ENCODE peak calls at places on chromosomes 3 and 15, in seven cellular contexts. One of them, this sample, is unnamed.

GRCh38 chr15:92011611-92012367 is 158.3 kb downstream of the SLCO3A1 start:
- DNase-seq in OCI-LY7: peak
- DNase-seq in astrocyte of the spinal cord: no peak
- DNase-seq in AG09309: no peak
- DNase-seq in WERI-Rb-1: no peak
- DNase-seq in esophagus squamous epithelium: no peak
- DNase-seq in breast epithelium: no peak
- DNase-seq in this sample: no peak

GRCh38 chr3:15768421-15769255 is 29.1 kb downstream of the ANKRD28 start:
- DNase-seq in esophagus squamous epithelium: no peak
- DNase-seq in WERI-Rb-1: no peak
- DNase-seq in breast epithelium: no peak
- DNase-seq in AG09309: peak
- DNase-seq in OCI-LY7: no peak
- DNase-seq in astrocyte of the spinal cord: peak
- DNase-seq in this sample: peak

GRCh38 chr3:73292241-73292640 is 230.8 kb downstream of the EBLN2 start:
- DNase-seq in WERI-Rb-1: no peak
- DNase-seq in astrocyte of the spinal cord: no peak
- DNase-seq in OCI-LY7: no peak
- DNase-seq in breast epithelium: no peak
- DNase-seq in AG09309: no peak
- DNase-seq in esophagus squamous epithelium: no peak
- DNase-seq in this sample: no peak

GRCh38 chr3:53254810-53255359 is 937 bp downstream of the TKT start:
- DNase-seq in astrocyte of the spinal cord: peak
- DNase-seq in WERI-Rb-1: peak
- DNase-seq in AG09309: no peak
- DNase-seq in esophagus squamous epithelium: no peak
- DNase-seq in breast epithelium: peak
- DNase-seq in OCI-LY7: peak
- DNase-seq in this sample: peak

GRCh38 chr3:49174586-49174985 is 3.2 kb downstream of the KLHDC8B start:
- DNase-seq in AG09309: no peak
- DNase-seq in OCI-LY7: no peak
- DNase-seq in esophagus squamous epithelium: no peak
- DNase-seq in WERI-Rb-1: no peak
- DNase-seq in breast epithelium: no peak
- DNase-seq in astrocyte of the spinal cord: no peak
- DNase-seq in this sample: no peak

GRCh38 chr3:9704343-9705322 is 1.0 kb downstream of the CPNE9 start:
- DNase-seq in esophagus squamous epithelium: no peak
- DNase-seq in AG09309: no peak
- DNase-seq in astrocyte of the spinal cord: no peak
- DNase-seq in OCI-LY7: no peak
- DNase-seq in WERI-Rb-1: peak
- DNase-seq in breast epithelium: no peak
- DNase-seq in this sample: peak

GRCh38 chr15:51721199-51721960 is 16.1 kb downstream of the LYSMD2 start:
- DNase-seq in esophagus squamous epithelium: no peak
- DNase-seq in astrocyte of the spinal cord: no peak
- DNase-seq in WERI-Rb-1: no peak
- DNase-seq in breast epithelium: no peak
- DNase-seq in OCI-LY7: no peak
- DNase-seq in AG09309: no peak
- DNase-seq in this sample: peak

GRCh38 chr3:78701537-78701936 is 1066.3 kb downstream of the ROBO1 start:
- DNase-seq in OCI-LY7: no peak
- DNase-seq in WERI-Rb-1: no peak
- DNase-seq in astrocyte of the spinal cord: no peak
- DNase-seq in AG09309: no peak
- DNase-seq in breast epithelium: no peak
- DNase-seq in esophagus squamous epithelium: no peak
- DNase-seq in this sample: no peak

GRCh38 chr15:90761629-90762028 is 44.5 kb downstream of the BLM start:
- DNase-seq in astrocyte of the spinal cord: no peak
- DNase-seq in breast epithelium: no peak
- DNase-seq in AG09309: no peak
- DNase-seq in WERI-Rb-1: no peak
- DNase-seq in esophagus squamous epithelium: no peak
- DNase-seq in OCI-LY7: no peak
- DNase-seq in this sample: no peak

GRCh38 chr3:3087279-3087678 is 22.9 kb downstream of the IL5RA start:
- DNase-seq in esophagus squamous epithelium: no peak
- DNase-seq in astrocyte of the spinal cord: no peak
- DNase-seq in WERI-Rb-1: no peak
- DNase-seq in AG09309: no peak
- DNase-seq in breast epithelium: no peak
- DNase-seq in OCI-LY7: no peak
- DNase-seq in this sample: no peak

GRCh38 chr3:31196881-31197364 is 302.5 kb upstream of the GADL1 start:
- DNase-seq in breast epithelium: no peak
- DNase-seq in WERI-Rb-1: no peak
- DNase-seq in astrocyte of the spinal cord: peak
- DNase-seq in esophagus squamous epithelium: no peak
- DNase-seq in OCI-LY7: no peak
- DNase-seq in AG09309: peak
- DNase-seq in this sample: peak

GRCh38 chr3:127560051-127560787 is 30.3 kb downstream of the TPRA1 start:
- DNase-seq in WERI-Rb-1: no peak
- DNase-seq in breast epithelium: no peak
- DNase-seq in esophagus squamous epithelium: no peak
- DNase-seq in AG09309: no peak
- DNase-seq in OCI-LY7: peak
- DNase-seq in astrocyte of the spinal cord: no peak
- DNase-seq in this sample: no peak

GRCh38 chr3:143001034-143001368 is 369 bp upstream of the U2SURP start:
- DNase-seq in WERI-Rb-1: no peak
- DNase-seq in OCI-LY7: peak
- DNase-seq in esophagus squamous epithelium: no peak
- DNase-seq in AG09309: no peak
- DNase-seq in breast epithelium: peak
- DNase-seq in astrocyte of the spinal cord: no peak
- DNase-seq in this sample: no peak

GRCh38 chr3:29408676-29409075 is 127.8 kb downstream of the RBMS3 start:
- DNase-seq in astrocyte of the spinal cord: no peak
- DNase-seq in AG09309: no peak
- DNase-seq in esophagus squamous epithelium: no peak
- DNase-seq in breast epithelium: no peak
- DNase-seq in WERI-Rb-1: no peak
- DNase-seq in OCI-LY7: no peak
- DNase-seq in this sample: peak

GRCh38 chr3:8651418-8652322 is 7.1 kb upstream of the SSUH2 start:
- DNase-seq in esophagus squamous epithelium: no peak
- DNase-seq in OCI-LY7: no peak
- DNase-seq in AG09309: no peak
- DNase-seq in WERI-Rb-1: no peak
- DNase-seq in astrocyte of the spinal cord: no peak
- DNase-seq in breast epithelium: no peak
- DNase-seq in this sample: no peak

GRCh38 chr3:140292684-140293083 is 357.7 kb downstream of the CLSTN2 start:
- DNase-seq in AG09309: peak
- DNase-seq in OCI-LY7: no peak
- DNase-seq in WERI-Rb-1: no peak
- DNase-seq in astrocyte of the spinal cord: peak
- DNase-seq in breast epithelium: peak
- DNase-seq in esophagus squamous epithelium: no peak
- DNase-seq in this sample: peak

GRCh38 chr3:12986986-12987385 is 86.2 kb downstream of the IQSEC1 start:
- DNase-seq in esophagus squamous epithelium: no peak
- DNase-seq in breast epithelium: no peak
- DNase-seq in OCI-LY7: no peak
- DNase-seq in astrocyte of the spinal cord: no peak
- DNase-seq in WERI-Rb-1: peak
- DNase-seq in AG09309: no peak
- DNase-seq in this sample: no peak

DNA sequence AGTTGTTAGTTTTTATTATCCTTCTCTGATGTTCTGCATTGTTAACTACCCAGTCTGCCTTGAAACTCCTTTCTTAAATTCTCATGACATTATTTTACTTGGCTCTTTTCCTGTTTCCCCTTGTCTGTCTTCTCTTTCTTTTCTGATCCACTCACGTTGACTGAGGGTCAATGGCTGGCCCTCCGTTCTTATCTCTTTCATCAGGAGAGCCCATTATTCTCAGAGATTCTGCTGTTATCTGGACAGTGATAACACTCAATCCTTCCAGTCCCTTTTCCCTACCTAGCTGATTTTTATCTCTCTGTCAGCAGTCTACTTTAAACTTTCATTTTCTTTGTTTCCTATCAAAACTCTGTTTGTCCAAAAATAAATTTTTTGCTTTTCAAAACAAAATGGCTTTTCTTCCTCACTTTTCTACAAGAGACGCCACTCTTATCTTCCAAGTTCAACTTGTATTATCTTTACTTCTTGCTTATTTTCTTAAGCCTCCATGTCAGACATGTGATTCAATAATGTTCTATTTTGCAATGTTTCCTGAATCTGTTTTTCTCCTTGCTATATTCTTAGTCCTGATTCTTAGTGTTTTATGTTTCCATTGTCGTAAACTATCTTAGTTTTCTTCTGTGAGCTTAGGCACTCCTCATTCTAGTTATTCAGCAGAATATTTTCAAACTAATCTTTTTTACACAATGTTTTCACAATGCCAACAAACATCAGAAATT is 120.2 kb downstream of the NEDD4 start:
- DNase-seq in breast epithelium: no peak
- DNase-seq in OCI-LY7: no peak
- DNase-seq in AG09309: no peak
- DNase-seq in WERI-Rb-1: no peak
- DNase-seq in esophagus squamous epithelium: no peak
- DNase-seq in astrocyte of the spinal cord: no peak
- DNase-seq in this sample: peak
- H3K4me3 ChIP-seq in breast epithelium: no peak
- H3K4me3 ChIP-seq in OCI-LY7: no peak
- H3K4me3 ChIP-seq in AG09309: no peak
- H3K4me3 ChIP-seq in WERI-Rb-1: no peak
- H3K4me3 ChIP-seq in esophagus squamous epithelium: no peak
- H3K4me3 ChIP-seq in astrocyte of the spinal cord: no peak
- H3K4me3 ChIP-seq in this sample: peak

GRCh38 chr15:55823699-55824098 is 80.7 kb upstream of the PRTG start:
- DNase-seq in WERI-Rb-1: no peak
- DNase-seq in breast epithelium: no peak
- DNase-seq in AG09309: no peak
- DNase-seq in esophagus squamous epithelium: no peak
- DNase-seq in astrocyte of the spinal cord: no peak
- DNase-seq in OCI-LY7: no peak
- DNase-seq in this sample: peak

GRCh38 chr15:55824857-55825613 is 82.1 kb upstream of the PRTG start:
- DNase-seq in WERI-Rb-1: peak
- DNase-seq in breast epithelium: no peak
- DNase-seq in esophagus squamous epithelium: no peak
- DNase-seq in AG09309: no peak
- DNase-seq in OCI-LY7: no peak
- DNase-seq in astrocyte of the spinal cord: no peak
- DNase-seq in this sample: no peak

GRCh38 chr15:55829826-55830225 is 86.9 kb upstream of the PRTG start:
- DNase-seq in esophagus squamous epithelium: no peak
- DNase-seq in WERI-Rb-1: no peak
- DNase-seq in AG09309: no peak
- DNase-seq in OCI-LY7: no peak
- DNase-seq in breast epithelium: no peak
- DNase-seq in astrocyte of the spinal cord: no peak
- DNase-seq in this sample: no peak

GRCh38 chr15:55827965-55828364 is 85.0 kb upstream of the PRTG start:
- DNase-seq in breast epithelium: no peak
- DNase-seq in OCI-LY7: no peak
- DNase-seq in AG09309: no peak
- DNase-seq in astrocyte of the spinal cord: no peak
- DNase-seq in esophagus squamous epithelium: no peak
- DNase-seq in WERI-Rb-1: no peak
- DNase-seq in this sample: no peak

GRCh38 chr15:55827204-55827603 is 84.3 kb upstream of the PRTG start:
- DNase-seq in breast epithelium: no peak
- DNase-seq in WERI-Rb-1: no peak
- DNase-seq in OCI-LY7: no peak
- DNase-seq in AG09309: no peak
- DNase-seq in esophagus squamous epithelium: no peak
- DNase-seq in astrocyte of the spinal cord: no peak
- DNase-seq in this sample: no peak
- TF ChIP-seq CTCF in breast epithelium: no peak
- TF ChIP-seq CTCF in WERI-Rb-1: no peak
- TF ChIP-seq CTCF in OCI-LY7: no peak
- TF ChIP-seq CTCF in AG09309: no peak
- TF ChIP-seq CTCF in esophagus squamous epithelium: no peak
- TF ChIP-seq CTCF in astrocyte of the spinal cord: peak
- TF ChIP-seq CTCF in this sample: no peak

DNA sequence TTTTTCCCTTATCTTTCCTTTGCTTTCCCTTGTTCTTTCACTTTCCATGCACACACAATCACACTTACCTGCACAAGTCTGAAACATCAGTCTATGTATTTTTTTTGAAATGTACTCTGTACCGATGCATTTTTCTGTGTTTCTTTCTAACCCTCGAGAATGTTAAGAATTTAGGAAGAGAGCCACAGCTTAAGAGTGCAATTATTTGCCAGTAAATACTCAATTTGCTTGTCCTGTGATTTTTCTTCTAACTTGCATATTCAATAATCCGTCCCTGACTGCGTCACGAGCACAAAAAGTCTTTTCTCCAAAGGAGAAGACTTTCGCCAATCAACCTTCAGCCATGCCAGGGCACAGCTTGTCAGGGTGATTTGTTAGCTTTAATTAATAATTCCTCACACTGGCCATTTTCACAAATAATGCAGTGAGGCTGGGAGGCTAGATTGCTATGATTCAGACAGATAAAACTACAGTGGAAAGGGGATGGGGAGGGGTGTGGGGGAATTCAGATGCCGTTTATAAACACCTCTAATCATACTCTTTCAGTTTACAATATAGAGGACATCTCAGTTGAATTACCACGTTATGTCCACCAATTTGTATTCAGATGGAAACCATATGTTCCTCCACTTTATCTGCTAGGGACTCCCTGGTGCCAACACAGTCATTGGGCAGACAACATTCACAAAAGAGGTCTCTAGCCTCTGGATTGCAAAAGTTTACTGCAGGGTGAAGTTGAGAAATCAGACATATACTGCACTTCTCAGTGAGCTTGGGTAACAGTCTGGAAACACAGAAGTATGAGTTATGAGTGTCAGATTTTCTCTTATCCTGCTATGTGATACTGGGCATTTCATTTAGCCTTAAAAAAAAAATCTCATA is 388.0 kb downstream of the ZBTB20 start:
- DNase-seq in WERI-Rb-1: no peak
- DNase-seq in astrocyte of the spinal cord: peak
- DNase-seq in breast epithelium: no peak
- DNase-seq in OCI-LY7: no peak
- DNase-seq in esophagus squamous epithelium: no peak
- DNase-seq in AG09309: peak
- DNase-seq in this sample: peak
- H3K4me3 ChIP-seq in WERI-Rb-1: no peak
- H3K4me3 ChIP-seq in astrocyte of the spinal cord: peak
- H3K4me3 ChIP-seq in breast epithelium: peak
- H3K4me3 ChIP-seq in OCI-LY7: no peak
- H3K4me3 ChIP-seq in esophagus squamous epithelium: peak
- H3K4me3 ChIP-seq in AG09309: peak
- H3K4me3 ChIP-seq in this sample: peak

GRCh38 chr3:112582242-112582874 is 20.5 kb downstream of the SLC35A5 start:
- DNase-seq in AG09309: peak
- DNase-seq in esophagus squamous epithelium: no peak
- DNase-seq in OCI-LY7: peak
- DNase-seq in breast epithelium: no peak
- DNase-seq in astrocyte of the spinal cord: peak
- DNase-seq in WERI-Rb-1: peak
- DNase-seq in this sample: peak
- TF ChIP-seq CTCF in AG09309: peak
- TF ChIP-seq CTCF in esophagus squamous epithelium: no peak
- TF ChIP-seq CTCF in OCI-LY7: peak
- TF ChIP-seq CTCF in breast epithelium: no peak
- TF ChIP-seq CTCF in astrocyte of the spinal cord: peak
- TF ChIP-seq CTCF in WERI-Rb-1: peak
- TF ChIP-seq CTCF in this sample: peak

This sample was measured in fibroblast of pulmonary artery.